ENCODE peak calls at places on chromosomes 13 and 19, in eight cellular contexts. L is glutamatergic neuron; Q is cardiac muscle cell; K is germinal center; Z is EH; V is NCI-H774; C is stimulated activated CD4-positive, alpha-beta T cell treated with anti-CD3 and anti-CD28 coated beads, Interleukin-4, amount 100 ng/mL, for 48 hours; F is heart left ventricle. P is an unnamed sample.

GRCh38 chr13:45943965-45944364 is 92.4 kb upstream of the SIAH3 start:
- DNase-seq in L (no peak), Q (no peak), K (no peak), Z (no peak), V (no peak), C (no peak), F (no peak), P (no peak)

GRCh38 chr19:19259741-19260140 is 13.4 kb downstream of the TM6SF2 start:
- DNase-seq in L (peak), Q (no peak), K (peak), Z (peak), V (peak), C (no peak), F (no peak), P (peak)

GRCh38 chr19:48442116-48443035 is 3.4 kb upstream of the GRWD1 start:
- DNase-seq in L (no peak), Q (no peak), K (no peak), Z (no peak), V (no peak), C (no peak), F (no peak), P (no peak)

GRCh38 chr19:46365561-46365960 is 18.7 kb downstream of the PPP5C start:
- DNase-seq in L (no peak), Q (no peak), K (no peak), Z (peak), V (no peak), C (no peak), F (no peak), P (no peak)

GRCh38 chr13:68895696-68896095 is 1211.9 kb upstream of the ATXN8OS start:
- DNase-seq in L (no peak), Q (no peak), K (no peak), Z (no peak), V (no peak), C (no peak), F (no peak), P (no peak)

GRCh38 chr19:49859838-49860715 is 7.3 kb downstream of the PNKP start:
- DNase-seq in L (no peak), Q (no peak), K (no peak), Z (no peak), V (no peak), C (no peak), F (no peak), P (no peak)

GRCh38 chr19:4229179-4229931 is at the start of gene EBI3:
- DNase-seq in L (peak), Q (peak), K (peak), Z (peak), V (no peak), C (peak), F (no peak), P (no peak)

GRCh38 chr13:101452519-101453485 is at the start of gene ITGBL1:
- DNase-seq in L (no peak), Q (no peak), K (no peak), Z (peak), V (no peak), C (no peak), F (no peak), P (no peak)

GRCh38 chr19:33366127-33366526 is 7.4 kb upstream of the CEBPG start:
- DNase-seq in L (no peak), Q (no peak), K (no peak), Z (no peak), V (no peak), C (no peak), F (no peak), P (no peak)

GRCh38 chr13:77168232-77168631 is 141.3 kb upstream of the FBXL3 start:
- DNase-seq in L (no peak), Q (no peak), K (no peak), Z (no peak), V (no peak), C (no peak), F (no peak), P (no peak)

GRCh38 chr19:13670846-13671245 is 93.5 kb upstream of the MRI1 start:
- DNase-seq in L (no peak), Q (no peak), K (no peak), Z (no peak), V (no peak), C (no peak), F (no peak), P (no peak)

GRCh38 chr13:77000475-77000874 is 8.6 kb downstream of the CLN5 start:
- DNase-seq in L (no peak), Q (no peak), K (no peak), Z (peak), V (no peak), C (no peak), F (no peak), P (no peak)

GRCh38 chr13:110331362-110331761 is 24.3 kb downstream of the COL4A2 start:
- DNase-seq in L (no peak), Q (no peak), K (no peak), Z (peak), V (no peak), C (no peak), F (no peak), P (no peak)

GRCh38 chr19:46442808-46443450 is 14.2 kb upstream of the PNMA8C start:
- DNase-seq in L (no peak), Q (no peak), K (no peak), Z (peak), V (no peak), C (no peak), F (no peak), P (no peak)

GRCh38 chr13:28320884-28321574 is 173.9 kb downstream of the FLT1 start:
- DNase-seq in L (no peak), Q (no peak), K (no peak), Z (no peak), V (no peak), C (no peak), F (no peak), P (no peak)

GRCh38 chr13:26022538-26023292 is 29.1 kb downstream of the SHISA2 start:
- DNase-seq in L (peak), Q (peak), K (no peak), Z (peak), V (no peak), C (no peak), F (peak), P (peak)

GRCh38 chr19:18274303-18274775 is at the start of gene IQCN:
- DNase-seq in L (no peak), Q (no peak), K (no peak), Z (peak), V (no peak), C (no peak), F (no peak), P (no peak)

GRCh38 chr19:1213391-1214286 is 8.1 kb downstream of the STK11 start:
- DNase-seq in L (peak), Q (no peak), K (no peak), Z (peak), V (no peak), C (peak), F (peak), P (no peak)

GRCh38 chr19:51695702-51696315 is 2.7 kb downstream of the SPACA6 start:
- DNase-seq in L (no peak), Q (no peak), K (no peak), Z (no peak), V (no peak), C (no peak), F (no peak), P (no peak)

GRCh38 chr13:106573279-106573831 is 5.4 kb upstream of the ARGLU1 start:
- DNase-seq in L (no peak), Q (no peak), K (no peak), Z (peak), V (no peak), C (no peak), F (no peak), P (no peak)

GRCh38 chr13:69264362-69265334 is 843.0 kb upstream of the ATXN8OS start:
- DNase-seq in L (no peak), Q (no peak), K (no peak), Z (no peak), V (no peak), C (no peak), F (no peak), P (peak)

GRCh38 chr19:9597027-9597426 is 12.7 kb upstream of the ZNF121 start:
- DNase-seq in L (no peak), Q (no peak), K (no peak), Z (peak), V (no peak), C (no peak), F (no peak), P (no peak)

GRCh38 chr19:6241680-6242079 is 38.1 kb downstream of the MLLT1 start:
- DNase-seq in L (peak), Q (no peak), K (no peak), Z (no peak), V (no peak), C (no peak), F (no peak), P (no peak)

GRCh38 chr13:76783798-76784197 is 102.4 kb downstream of the KCTD12 start:
- DNase-seq in L (no peak), Q (no peak), K (no peak), Z (no peak), V (peak), C (no peak), F (no peak), P (no peak)